ENCODE peak calls at places on chromosomes 3 and 15, in four cellular contexts. F is stimulated activated naive CD8-positive, alpha-beta T cell treated with anti-CD3 and anti-CD28 coated beads, Interleukin-15, amount 100 ng/mL, for 72 hours; D is right lobe of liver; Q is activated CD8-positive, alpha-beta memory T cell treated with anti-CD3 and anti-CD28 coated beads, Interleukin-2, amount 10 ng/mL, durations not matched to agents 7 days and 5 days. X is an unnamed sample.

GRCh38 chr15:63986751-63987341 is 59.4 kb downstream of the DAPK2 start:
- ATAC-seq in F (peak), D (peak), Q (peak), X (no peak)

GRCh38 chr3:112260563-112260962 is 33.5 kb downstream of the SLC9C1 start:
- ATAC-seq in F (peak), D (no peak), Q (no peak), X (no peak)

GRCh38 chr15:35444557-35445204 is 101.3 kb downstream of the DPH6 start:
- ATAC-seq in F (no peak), D (peak), Q (no peak), X (peak)

GRCh38 chr3:2516762-2517441 is 418.2 kb downstream of the CNTN4 start:
- ATAC-seq in F (no peak), D (no peak), Q (no peak), X (no peak)

GRCh38 chr3:62817678-62818077 is 57.5 kb downstream of the CADPS start:
- ATAC-seq in F (no peak), D (no peak), Q (no peak), X (no peak)

GRCh38 chr3:150035400-150035799 is 64.7 kb upstream of the PFN2 start:
- ATAC-seq in F (no peak), D (no peak), Q (no peak), X (no peak)

GRCh38 chr15:63834500-63835210 is 907 bp upstream of the HERC1 start:
- ATAC-seq in F (no peak), D (no peak), Q (no peak), X (no peak)

GRCh38 chr15:67003586-67003985 is 61.8 kb upstream of the SMAD3 start:
- ATAC-seq in F (no peak), D (no peak), Q (no peak), X (peak)

GRCh38 chr3:185216587-185216918 is 37.3 kb downstream of the EHHADH start:
- ATAC-seq in F (no peak), D (peak), Q (no peak), X (no peak)